ENCODE peak calls at places on chromosomes 13 and 19, in four cellular contexts. One of them, this sample, is unnamed.

GRCh38 chr13:49853535-49853934 is 61.1 kb upstream of the KPNA3 start:
- DNase-seq in nucleus accumbens: no peak
- DNase-seq in stimulated activated naive B cell treated with anti-CD40 and anti-IgM and Interleukin-4, amounts not matched to agents 10 μg/mL and 1 μg/mL and 100 μg/mL, for 72 hours: no peak
- DNase-seq in effector CD4-positive, alpha-beta T cell: no peak
- DNase-seq in this sample: no peak

GRCh38 chr19:11598746-11599145 is 1.5 kb downstream of the ZNF627 start:
- DNase-seq in nucleus accumbens: no peak
- DNase-seq in stimulated activated naive B cell treated with anti-CD40 and anti-IgM and Interleukin-4, amounts not matched to agents 10 μg/mL and 1 μg/mL and 100 μg/mL, for 72 hours: no peak
- DNase-seq in effector CD4-positive, alpha-beta T cell: no peak
- DNase-seq in this sample: no peak

GRCh38 chr13:100530645-100531044 is 57.9 kb downstream of the GGACT start:
- DNase-seq in nucleus accumbens: peak
- DNase-seq in effector CD4-positive, alpha-beta T cell: no peak
- DNase-seq in stimulated activated naive B cell treated with anti-CD40 and anti-IgM and Interleukin-4, amounts not matched to agents 10 μg/mL and 1 μg/mL and 100 μg/mL, for 72 hours: no peak
- DNase-seq in this sample: no peak

GRCh38 chr13:48857576-48857975 is 118.1 kb upstream of the FNDC3A start:
- DNase-seq in effector CD4-positive, alpha-beta T cell: no peak
- DNase-seq in nucleus accumbens: no peak
- DNase-seq in stimulated activated naive B cell treated with anti-CD40 and anti-IgM and Interleukin-4, amounts not matched to agents 10 μg/mL and 1 μg/mL and 100 μg/mL, for 72 hours: no peak
- DNase-seq in this sample: no peak

GRCh38 chr19:4802711-4803110 is 11.2 kb downstream of the FEM1A start:
- DNase-seq in stimulated activated naive B cell treated with anti-CD40 and anti-IgM and Interleukin-4, amounts not matched to agents 10 μg/mL and 1 μg/mL and 100 μg/mL, for 72 hours: no peak
- DNase-seq in effector CD4-positive, alpha-beta T cell: no peak
- DNase-seq in nucleus accumbens: no peak
- DNase-seq in this sample: no peak

GRCh38 chr19:15631817-15632216 is 8.9 kb upstream of the CYP4F3 start:
- DNase-seq in effector CD4-positive, alpha-beta T cell: peak
- DNase-seq in stimulated activated naive B cell treated with anti-CD40 and anti-IgM and Interleukin-4, amounts not matched to agents 10 μg/mL and 1 μg/mL and 100 μg/mL, for 72 hours: no peak
- DNase-seq in nucleus accumbens: no peak
- DNase-seq in this sample: peak

GRCh38 chr13:53068841-53069520 is 40.4 kb downstream of the OLFM4 start:
- DNase-seq in effector CD4-positive, alpha-beta T cell: no peak
- DNase-seq in stimulated activated naive B cell treated with anti-CD40 and anti-IgM and Interleukin-4, amounts not matched to agents 10 μg/mL and 1 μg/mL and 100 μg/mL, for 72 hours: no peak
- DNase-seq in nucleus accumbens: peak
- DNase-seq in this sample: no peak

GRCh38 chr19:6048348-6048747 is 62.0 kb downstream of the RFX2 start:
- DNase-seq in stimulated activated naive B cell treated with anti-CD40 and anti-IgM and Interleukin-4, amounts not matched to agents 10 μg/mL and 1 μg/mL and 100 μg/mL, for 72 hours: no peak
- DNase-seq in nucleus accumbens: no peak
- DNase-seq in effector CD4-positive, alpha-beta T cell: no peak
- DNase-seq in this sample: no peak

GRCh38 chr19:55474269-55475265 is 1.9 kb upstream of the ZNF628 start:
- DNase-seq in stimulated activated naive B cell treated with anti-CD40 and anti-IgM and Interleukin-4, amounts not matched to agents 10 μg/mL and 1 μg/mL and 100 μg/mL, for 72 hours: no peak
- DNase-seq in effector CD4-positive, alpha-beta T cell: no peak
- DNase-seq in nucleus accumbens: no peak
- DNase-seq in this sample: no peak

GRCh38 chr19:55592391-55593090 is 6.8 kb downstream of the FIZ1 start:
- DNase-seq in stimulated activated naive B cell treated with anti-CD40 and anti-IgM and Interleukin-4, amounts not matched to agents 10 μg/mL and 1 μg/mL and 100 μg/mL, for 72 hours: no peak
- DNase-seq in effector CD4-positive, alpha-beta T cell: no peak
- DNase-seq in nucleus accumbens: no peak
- DNase-seq in this sample: no peak

GRCh38 chr19:38202504-38202903 is 21.5 kb downstream of the DPF1 start:
- DNase-seq in nucleus accumbens: no peak
- DNase-seq in effector CD4-positive, alpha-beta T cell: no peak
- DNase-seq in stimulated activated naive B cell treated with anti-CD40 and anti-IgM and Interleukin-4, amounts not matched to agents 10 μg/mL and 1 μg/mL and 100 μg/mL, for 72 hours: no peak
- DNase-seq in this sample: no peak

GRCh38 chr13:71754407-71754974 is 112.5 kb downstream of the DACH1 start:
- DNase-seq in effector CD4-positive, alpha-beta T cell: no peak
- DNase-seq in nucleus accumbens: no peak
- DNase-seq in stimulated activated naive B cell treated with anti-CD40 and anti-IgM and Interleukin-4, amounts not matched to agents 10 μg/mL and 1 μg/mL and 100 μg/mL, for 72 hours: no peak
- DNase-seq in this sample: no peak

GRCh38 chr13:84037937-84038464 is 155.7 kb upstream of the SLITRK1 start:
- DNase-seq in stimulated activated naive B cell treated with anti-CD40 and anti-IgM and Interleukin-4, amounts not matched to agents 10 μg/mL and 1 μg/mL and 100 μg/mL, for 72 hours: no peak
- DNase-seq in nucleus accumbens: no peak
- DNase-seq in effector CD4-positive, alpha-beta T cell: no peak
- DNase-seq in this sample: no peak

GRCh38 chr19:34120846-34121639 is 51.3 kb upstream of the LSM14A start:
- DNase-seq in stimulated activated naive B cell treated with anti-CD40 and anti-IgM and Interleukin-4, amounts not matched to agents 10 μg/mL and 1 μg/mL and 100 μg/mL, for 72 hours: no peak
- DNase-seq in effector CD4-positive, alpha-beta T cell: peak
- DNase-seq in nucleus accumbens: no peak
- DNase-seq in this sample: peak

GRCh38 chr13:52118595-52118994 is 10.3 kb downstream of the NEK5 start:
- DNase-seq in stimulated activated naive B cell treated with anti-CD40 and anti-IgM and Interleukin-4, amounts not matched to agents 10 μg/mL and 1 μg/mL and 100 μg/mL, for 72 hours: no peak
- DNase-seq in nucleus accumbens: no peak
- DNase-seq in effector CD4-positive, alpha-beta T cell: no peak
- DNase-seq in this sample: no peak

GRCh38 chr19:17618919-17619318 is 63.5 kb downstream of the COLGALT1 start:
- DNase-seq in nucleus accumbens: no peak
- DNase-seq in stimulated activated naive B cell treated with anti-CD40 and anti-IgM and Interleukin-4, amounts not matched to agents 10 μg/mL and 1 μg/mL and 100 μg/mL, for 72 hours: no peak
- DNase-seq in effector CD4-positive, alpha-beta T cell: no peak
- DNase-seq in this sample: no peak

GRCh38 chr19:45955905-45956608 is 17.6 kb downstream of the NOVA2 start:
- DNase-seq in stimulated activated naive B cell treated with anti-CD40 and anti-IgM and Interleukin-4, amounts not matched to agents 10 μg/mL and 1 μg/mL and 100 μg/mL, for 72 hours: no peak
- DNase-seq in nucleus accumbens: peak
- DNase-seq in effector CD4-positive, alpha-beta T cell: no peak
- DNase-seq in this sample: peak

GRCh38 chr13:24263652-24264051 is 45.7 kb upstream of the C1QTNF9 start:
- DNase-seq in effector CD4-positive, alpha-beta T cell: no peak
- DNase-seq in stimulated activated naive B cell treated with anti-CD40 and anti-IgM and Interleukin-4, amounts not matched to agents 10 μg/mL and 1 μg/mL and 100 μg/mL, for 72 hours: no peak
- DNase-seq in nucleus accumbens: no peak
- DNase-seq in this sample: no peak

GRCh38 chr19:41172297-41173164 is 20.5 kb upstream of the CYP2S1 start:
- DNase-seq in stimulated activated naive B cell treated with anti-CD40 and anti-IgM and Interleukin-4, amounts not matched to agents 10 μg/mL and 1 μg/mL and 100 μg/mL, for 72 hours: no peak
- DNase-seq in nucleus accumbens: no peak
- DNase-seq in effector CD4-positive, alpha-beta T cell: no peak
- DNase-seq in this sample: no peak

GRCh38 chr19:48363500-48363809 is 285 bp downstream of the TMEM143 start:
- DNase-seq in nucleus accumbens: no peak
- DNase-seq in stimulated activated naive B cell treated with anti-CD40 and anti-IgM and Interleukin-4, amounts not matched to agents 10 μg/mL and 1 μg/mL and 100 μg/mL, for 72 hours: no peak
- DNase-seq in effector CD4-positive, alpha-beta T cell: no peak
- DNase-seq in this sample: no peak

GRCh38 chr19:9834302-9834725 is 804 bp upstream of the PIN1 start:
- DNase-seq in stimulated activated naive B cell treated with anti-CD40 and anti-IgM and Interleukin-4, amounts not matched to agents 10 μg/mL and 1 μg/mL and 100 μg/mL, for 72 hours: no peak
- DNase-seq in nucleus accumbens: no peak
- DNase-seq in effector CD4-positive, alpha-beta T cell: no peak
- DNase-seq in this sample: no peak

GRCh38 chr13:37109080-37109678 is 3.7 kb upstream of the CSNK1A1L start:
- DNase-seq in effector CD4-positive, alpha-beta T cell: no peak
- DNase-seq in stimulated activated naive B cell treated with anti-CD40 and anti-IgM and Interleukin-4, amounts not matched to agents 10 μg/mL and 1 μg/mL and 100 μg/mL, for 72 hours: no peak
- DNase-seq in nucleus accumbens: peak
- DNase-seq in this sample: peak

GRCh38 chr13:95355491-95355890 is 54.2 kb upstream of the ABCC4 start:
- DNase-seq in effector CD4-positive, alpha-beta T cell: no peak
- DNase-seq in nucleus accumbens: no peak
- DNase-seq in stimulated activated naive B cell treated with anti-CD40 and anti-IgM and Interleukin-4, amounts not matched to agents 10 μg/mL and 1 μg/mL and 100 μg/mL, for 72 hours: no peak
- DNase-seq in this sample: peak

GRCh38 chr13:95641961-95642621 is 2.4 kb downstream of the DZIP1 start:
- DNase-seq in nucleus accumbens: no peak
- DNase-seq in stimulated activated naive B cell treated with anti-CD40 and anti-IgM and Interleukin-4, amounts not matched to agents 10 μg/mL and 1 μg/mL and 100 μg/mL, for 72 hours: no peak
- DNase-seq in effector CD4-positive, alpha-beta T cell: no peak
- DNase-seq in this sample: no peak

GRCh38 chr19:33446918-33447293 is 73.4 kb downstream of the CEBPG start:
- DNase-seq in stimulated activated naive B cell treated with anti-CD40 and anti-IgM and Interleukin-4, amounts not matched to agents 10 μg/mL and 1 μg/mL and 100 μg/mL, for 72 hours: no peak
- DNase-seq in effector CD4-positive, alpha-beta T cell: no peak
- DNase-seq in nucleus accumbens: no peak
- DNase-seq in this sample: no peak